ENCODE peak calls at places on chromosomes 11 and 22, in four cellular contexts. F is left cardiac atrium, H is left kidney, G is C1 segment of cervical spinal cord. Q is an unnamed sample.

GRCh38 chr22:36872084-36872483 is 11.3 kb downstream of the NCF4 start:
- DNase-seq in F (no peak), H (no peak), G (no peak), Q (no peak)

GRCh38 chr11:128860571-128861361 is 6.3 kb downstream of the KCNJ1 start:
- DNase-seq in F (no peak), H (no peak), G (no peak), Q (no peak)

GRCh38 chr22:48501231-48501750 is 1326.4 kb downstream of the BRD1 start:
- DNase-seq in F (no peak), H (no peak), G (no peak), Q (peak)

GRCh38 chr11:47099918-47100315 is 76.8 kb downstream of the ARFGAP2 start:
- DNase-seq in F (no peak), H (no peak), G (no peak), Q (no peak)

GRCh38 chr11:36077886-36078685 is 134.2 kb downstream of the LDLRAD3 start:
- DNase-seq in F (no peak), H (no peak), G (no peak), Q (no peak)

GRCh38 chr22:41939981-41940852 is 6.7 kb downstream of the CENPM start:
- DNase-seq in F (no peak), H (no peak), G (peak), Q (no peak)

GRCh38 chr22:44538518-44539315 is 40.7 kb upstream of the RTL6 start:
- DNase-seq in F (no peak), H (no peak), G (no peak), Q (no peak)

GRCh38 chr11:45209904-45210699 is 63.7 kb downstream of the PRDM11 start:
- DNase-seq in F (peak), H (peak), G (no peak), Q (peak)

GRCh38 chr11:36114095-36114494 is 170.2 kb downstream of the LDLRAD3 start:
- DNase-seq in F (no peak), H (no peak), G (no peak), Q (no peak)

GRCh38 chr11:20631525-20632168 is 32.2 kb downstream of the SLC6A5 start:
- DNase-seq in F (no peak), H (no peak), G (no peak), Q (no peak)

GRCh38 chr11:57513911-57514537 is 1.5 kb downstream of the SLC43A1 start:
- DNase-seq in F (peak), H (peak), G (no peak), Q (peak)

GRCh38 chr22:43897751-43898261 is 6.0 kb upstream of the PNPLA5 start:
- DNase-seq in F (no peak), H (no peak), G (no peak), Q (no peak)

GRCh38 chr11:13109616-13110015 is 100.5 kb downstream of the RASSF10 start:
- DNase-seq in F (no peak), H (no peak), G (no peak), Q (no peak)

GRCh38 chr11:45094958-45095690 is 51.3 kb upstream of the PRDM11 start:
- DNase-seq in F (no peak), H (no peak), G (no peak), Q (no peak)

GRCh38 chr22:18994056-18994455 is 58.0 kb upstream of the PRODH start:
- DNase-seq in F (no peak), H (no peak), G (no peak), Q (no peak)

GRCh38 chr11:28346721-28347120 is 238.5 kb downstream of the METTL15 start:
- DNase-seq in F (no peak), H (no peak), G (no peak), Q (no peak)

GRCh38 chr22:20143883-20144665 is 6.8 kb downstream of the CCDC188 start:
- DNase-seq in F (no peak), H (no peak), G (no peak), Q (no peak)

GRCh38 chr11:7046474-7046873 is 26.2 kb downstream of the NLRP14 start:
- DNase-seq in F (no peak), H (no peak), G (no peak), Q (no peak)

GRCh38 chr11:65576867-65577755 is 1.3 kb downstream of the EHBP1L1 start:
- DNase-seq in F (peak), H (no peak), G (peak), Q (peak)

GRCh38 chr22:28282346-28282745 is 363.3 kb upstream of the PITPNB start:
- DNase-seq in F (no peak), H (no peak), G (no peak), Q (no peak)

GRCh38 chr11:47136327-47136726 is 40.4 kb downstream of the ARFGAP2 start:
- DNase-seq in F (no peak), H (no peak), G (no peak), Q (no peak)

GRCh38 chr11:127890026-127890611 is 697.2 kb downstream of the ETS1 start:
- DNase-seq in F (no peak), H (no peak), G (no peak), Q (no peak)

GRCh38 chr11:115425816-115426215 is 78.4 kb downstream of the CADM1 start:
- DNase-seq in F (no peak), H (no peak), G (no peak), Q (no peak)

GRCh38 chr22:44003776-44004460 is 20.2 kb upstream of the PARVB start:
- DNase-seq in F (no peak), H (peak), G (no peak), Q (no peak)

GRCh38 chr11:117806906-117807305 is 9.9 kb upstream of the DSCAML1 start:
- DNase-seq in F (no peak), H (no peak), G (no peak), Q (no peak)

GRCh38 chr11:74025467-74026166 is 16.7 kb upstream of the UCP3 start:
- DNase-seq in F (no peak), H (no peak), G (no peak), Q (no peak)

GRCh38 chr11:121446752-121447156 is 5.4 kb upstream of the SORL1 start:
- DNase-seq in F (no peak), H (peak), G (no peak), Q (no peak)

GRCh38 chr11:61961570-61962212 is 5.7 kb downstream of the FTH1 start:
- DNase-seq in F (peak), H (no peak), G (peak), Q (peak)

GRCh38 chr11:4611986-4612385 is 4.0 kb upstream of the TRIM68 start:
- DNase-seq in F (no peak), H (no peak), G (no peak), Q (no peak)

GRCh38 chr11:112844530-112844929 is 116.7 kb upstream of the NCAM1 start:
- DNase-seq in F (no peak), H (no peak), G (peak), Q (no peak)

GRCh38 chr11:110094298-110095073 is 1.3 kb downstream of the ZC3H12C start:
- DNase-seq in F (no peak), H (no peak), G (no peak), Q (no peak)

GRCh38 chr22:49072996-49073645 is 754.6 kb downstream of the BRD1 start:
- DNase-seq in F (no peak), H (no peak), G (no peak), Q (peak)

GRCh38 chr11:31437742-31438435 is 68.2 kb downstream of the DNAJC24 start:
- DNase-seq in F (no peak), H (no peak), G (no peak), Q (no peak)

GRCh38 chr22:45082795-45083194 is 73.0 kb upstream of the PHF21B start:
- DNase-seq in F (no peak), H (peak), G (no peak), Q (no peak)

GRCh38 chr11:77027275-77027674 is 6.9 kb upstream of the B3GNT6 start:
- DNase-seq in F (no peak), H (no peak), G (no peak), Q (no peak)

Q was measured in aorta.